ENCODE peak calls at places on chromosomes 16 and 17, in four cellular contexts. K, R, G and F are unnamed samples.

GRCh38 chr16:546909-547770 is 13.1 kb upstream of the PRR35 start:
- DNase-seq in K (peak), G (peak), R (peak), F (no peak)

GRCh38 chr16:2769100-2769529 is 8.0 kb downstream of the ELOB start:
- DNase-seq in G (no peak), R (no peak), K (no peak), F (no peak)

GRCh38 chr16:70691223-70692129 is 5.6 kb upstream of the MTSS2 start:
- DNase-seq in R (no peak), K (no peak), G (no peak), F (no peak)

GRCh38 chr17:44558349-44559287 is 1.3 kb downstream of the FZD2 start:
- DNase-seq in R (peak), K (no peak), G (no peak), F (no peak)

GRCh38 chr16:10598157-10598556 is 17.8 kb upstream of the EMP2 start:
- DNase-seq in K (no peak), R (no peak), G (no peak), F (no peak)

GRCh38 chr16:2815299-2815771 is 1.7 kb upstream of the PRSS21 start:
- DNase-seq in K (no peak), G (no peak), R (no peak), F (no peak)

GRCh38 chr17:27975146-27976011 is 67.1 kb upstream of the NLK start:
- DNase-seq in K (no peak), G (no peak), R (no peak), F (no peak)

GRCh38 chr17:57436565-57436964 is 180.2 kb downstream of the MSI2 start:
- DNase-seq in G (no peak), R (no peak), K (no peak), F (no peak)

GRCh38 chr16:5870886-5871715 is 773.5 kb upstream of the EEF2KMT start:
- DNase-seq in K (no peak), G (no peak), R (no peak), F (no peak)

GRCh38 chr17:1985686-1986085 is 39.4 kb downstream of the RTN4RL1 start:
- DNase-seq in R (peak), G (no peak), K (no peak), F (no peak)

GRCh38 chr16:1706386-1707192 is 594 bp downstream of the MAPK8IP3 start:
- DNase-seq in G (peak), K (no peak), R (peak), F (no peak)

GRCh38 chr17:73566905-73567782 is 77.1 kb downstream of the SDK2 start:
- DNase-seq in R (no peak), G (no peak), K (no peak), F (no peak)

GRCh38 chr17:76635659-76636360 is 7.7 kb downstream of the ST6GALNAC1 start:
- DNase-seq in R (no peak), G (no peak), K (peak), F (no peak)

GRCh38 chr17:41583137-41584127 is 3.3 kb downstream of the KRT14 start:
- DNase-seq in K (no peak), G (no peak), R (no peak), F (no peak)

GRCh38 chr16:57349212-57350031 is 9.2 kb upstream of the CCL22 start:
- DNase-seq in R (no peak), K (no peak), G (no peak), F (no peak)

GRCh38 chr16:65038125-65038524 is 83.7 kb downstream of the CDH11 start:
- DNase-seq in R (no peak), K (no peak), G (no peak), F (no peak)

GRCh38 chr16:84774810-84775209 is 45.0 kb upstream of the CRISPLD2 start:
- DNase-seq in G (no peak), K (no peak), R (no peak), F (peak)

GRCh38 chr16:1612320-1613111 is at the start of gene CRAMP1:
- DNase-seq in R (peak), K (no peak), G (no peak), F (no peak)

GRCh38 chr16:65083181-65083845 is 38.5 kb downstream of the CDH11 start:
- DNase-seq in G (no peak), R (no peak), K (no peak), F (no peak)

GRCh38 chr17:80274871-80275449 is 14.3 kb downstream of the RNF213 start:
- DNase-seq in K (no peak), G (no peak), R (no peak), F (no peak)

GRCh38 chr16:46857261-46857962 is 26.4 kb upstream of the C16orf87 start:
- DNase-seq in G (no peak), K (peak), R (no peak), F (no peak)

GRCh38 chr16:49280022-49280741 is 1.5 kb downstream of the CBLN1 start:
- DNase-seq in G (no peak), K (no peak), R (peak), F (no peak)